ENCODE peak calls at places on chromosomes 6 and 20, in nine cellular contexts. F is psoas muscle, J is fibroblast of lung, N is sigmoid colon, S is heart right ventricle, I is upper lobe of right lung, L is prostate gland, K is left lung, A is pancreas. E is an unnamed sample. For H3K36me3, the result is how much of the 10 kb centered on the place peaks cover.

GRCh38 chr6:5525209-5525608 is 263.9 kb downstream of the FARS2 start:
- DNase-seq in F (no peak), A (no peak), N (no peak), L (no peak), J (peak), I (no peak), S (no peak), K (peak), E (no peak)

GRCh38 chr20:36645353-36645752 is 643 bp downstream of the SLA2 start:
- DNase-seq in I (no peak), A (no peak), N (no peak), K (no peak), F (no peak), J (no peak), L (no peak), S (no peak), E (no peak)

GRCh38 chr6:147949981-147950622 is 392.5 kb upstream of the SASH1 start:
- DNase-seq in L (no peak), S (no peak), K (no peak), I (no peak), A (no peak), J (peak), N (no peak), F (no peak), E (no peak)

GRCh38 chr6:110255356-110255755 is 75.1 kb downstream of the CDC40 start:
- DNase-seq in I (no peak), N (no peak), K (no peak), L (no peak), A (no peak), J (peak), F (no peak), S (no peak), E (peak)

GRCh38 chr20:64242797-64243475 is 12.6 kb upstream of the PCMTD2 start:
- DNase-seq in L (no peak), I (no peak), A (no peak), J (no peak), N (no peak), S (no peak), K (no peak), F (peak), E (no peak)

GRCh38 chr6:52759085-52759484 is 4.2 kb downstream of the GSTA2 start:
- DNase-seq in L (no peak), K (no peak), A (no peak), J (peak), F (no peak), I (no peak), S (no peak), N (no peak), E (no peak)

GRCh38 chr6:36824262-36824661 is 15.0 kb downstream of the CPNE5 start:
- DNase-seq in K (no peak), A (no peak), I (no peak), J (no peak), L (peak), F (no peak), N (no peak), S (no peak), E (peak)

GRCh38 chr20:45836841-45837240 is 3.2 kb downstream of the SNX21 start:
- DNase-seq in A (no peak), K (no peak), L (no peak), I (no peak), N (no peak), F (no peak), S (no peak), J (peak), E (no peak)

GRCh38 chr6:156883497-156884252 is 106.5 kb downstream of the ARID1B start:
- DNase-seq in K (peak), I (peak), F (no peak), J (no peak), S (no peak), L (peak), A (no peak), N (no peak), E (no peak)

GRCh38 chr20:7976015-7976414 is 35.8 kb upstream of the HAO1 start:
- DNase-seq in S (no peak), L (no peak), K (no peak), I (no peak), F (no peak), A (no peak), N (no peak), J (no peak), E (no peak)

GRCh38 chr6:49453221-49453620 is 9.8 kb downstream of the MMUT start:
- DNase-seq in J (no peak), I (no peak), A (no peak), N (no peak), S (no peak), L (no peak), F (no peak), K (no peak), E (no peak)

GRCh38 chr20:41029150-41029872 is 689 bp downstream of the TOP1 start:
- DNase-seq in S (peak), A (peak), J (no peak), L (no peak), K (peak), I (peak), N (peak), F (peak), E (peak)
- H3K36me3 ChIP-seq in S (under half), A (under half), J (under half), L (under half), K (under half), I (under half), N (under half), F (under half), E (under half)

GRCh38 chr6:98827295-98828159 is 6.8 kb upstream of the POU3F2 start:
- DNase-seq in A (peak), I (no peak), L (no peak), N (no peak), F (no peak), S (no peak), K (no peak), J (peak), E (no peak)
- H3K36me3 ChIP-seq in A (under half), I (under half), L (under half), N (under half), F (under half), S (under half), K (under half), J (under half), E (under half)

GRCh38 chr6:33692760-33693158 is 18.7 kb downstream of the UQCC2 start:
- DNase-seq in I (no peak), S (peak), A (peak), K (no peak), J (peak), N (no peak), L (no peak), F (peak), E (no peak)

GRCh38 chr6:33694977-33695376 is 16.5 kb downstream of the UQCC2 start:
- DNase-seq in N (no peak), J (no peak), A (no peak), I (no peak), S (no peak), F (no peak), K (no peak), L (no peak), E (no peak)

GRCh38 chr6:33692078-33692759 is 19.3 kb downstream of the UQCC2 start:
- DNase-seq in J (peak), L (no peak), F (peak), A (peak), S (peak), K (no peak), I (no peak), N (no peak), E (no peak)

GRCh38 chr6:33694401-33694931 is 17.0 kb downstream of the UQCC2 start:
- DNase-seq in N (no peak), F (peak), J (peak), K (no peak), S (peak), L (no peak), I (no peak), A (peak), E (no peak)

GRCh38 chr6:33693186-33694158 is 18.0 kb downstream of the UQCC2 start:
- DNase-seq in S (peak), I (no peak), J (no peak), A (peak), K (no peak), L (no peak), F (peak), N (no peak), E (peak)
- H3K36me3 ChIP-seq in S (under half), I (half or more), J (under half), A (under half), K (under half), L (under half), F (under half), N (under half), E (half or more)

DNA sequence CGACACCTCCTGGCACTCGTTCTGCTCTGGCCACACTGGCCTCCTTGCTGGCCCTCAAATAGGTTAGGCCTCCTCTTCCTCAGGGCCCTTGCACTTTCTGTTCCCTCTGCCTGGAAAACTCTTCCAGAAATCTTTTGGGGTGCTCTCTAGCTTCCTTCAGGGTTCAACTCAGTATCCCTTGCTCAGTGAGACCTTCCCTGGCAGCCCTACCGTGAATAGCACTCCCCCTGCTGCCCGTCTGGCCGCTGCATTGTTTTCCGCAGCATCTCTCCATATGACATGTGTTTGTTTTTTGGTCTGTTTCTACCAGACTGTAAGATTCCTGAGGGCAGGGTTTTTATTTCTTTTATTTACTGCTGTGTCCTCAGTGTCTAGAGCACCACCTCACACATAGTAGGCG is 6.7 kb downstream of the DDX27 start:
- DNase-seq in N (peak), K (no peak), I (no peak), L (no peak), A (no peak), J (no peak), F (no peak), S (no peak), E (no peak)
- H3K36me3 ChIP-seq in N (half or more), K (under half), I (half or more), L (under half), A (half or more), J (under half), F (half or more), S (half or more), E (under half)

E was measured in heart left ventricle.